ENCODE peak calls at places on chromosomes 7 and 10, in seven cellular contexts. J, C, Z, X, Y, L and I are unnamed samples. For H3K36me3, the result is how much of the 10 kb centered on the place peaks cover.

GRCh38 chr7:90825779-90826178 is 229.7 kb downstream of the CDK14 start:
- DNase-seq in J (no peak), C (no peak), Z (no peak), X (no peak), Y (no peak), L (no peak), I (no peak)

GRCh38 chr10:86254526-86255174 is 111.9 kb downstream of the GRID1 start:
- DNase-seq in J (no peak), C (no peak), Z (no peak), X (no peak), Y (no peak), L (no peak), I (no peak)

GRCh38 chr7:137038706-137039105 is 170.3 kb downstream of the CHRM2 start:
- DNase-seq in J (no peak), C (no peak), Z (no peak), X (no peak), Y (no peak), L (no peak), I (no peak)

GRCh38 chr7:44280993-44281721 is 44.2 kb downstream of the CAMK2B start:
- DNase-seq in J (peak), C (no peak), Z (no peak), X (peak), Y (peak), L (peak), I (peak)

GRCh38 chr7:3897430-3898385 is 596.7 kb downstream of the SDK1 start:
- DNase-seq in J (no peak), C (peak), Z (no peak), X (peak), Y (no peak), L (no peak), I (no peak)

GRCh38 chr10:132162021-132162531 is 24.7 kb upstream of the DPYSL4 start:
- DNase-seq in J (no peak), C (no peak), Z (no peak), X (no peak), Y (no peak), L (no peak), I (no peak)

GRCh38 chr7:114026486-114027089 is 107.8 kb upstream of the PPP1R3A start:
- DNase-seq in J (no peak), C (peak), Z (no peak), X (peak), Y (no peak), L (no peak), I (no peak)

GRCh38 chr7:13448243-13448642 is 541.2 kb downstream of the ETV1 start:
- DNase-seq in J (no peak), C (no peak), Z (no peak), X (no peak), Y (no peak), L (no peak), I (no peak)

GRCh38 chr10:5623081-5623748 is 43.2 kb downstream of the ASB13 start:
- DNase-seq in J (peak), C (peak), Z (peak), X (peak), Y (peak), L (peak), I (peak)

GRCh38 chr10:31315453-31315852 is 3.6 kb upstream of the ZEB1 start:
- DNase-seq in J (no peak), C (peak), Z (no peak), X (no peak), Y (no peak), L (no peak), I (no peak)

GRCh38 chr7:55550010-55550409 is 22.3 kb downstream of the VOPP1 start:
- DNase-seq in J (no peak), C (no peak), Z (no peak), X (no peak), Y (no peak), L (no peak), I (no peak)

GRCh38 chr10:87740232-87740631 is 77.8 kb downstream of the ATAD1 start:
- DNase-seq in J (no peak), C (no peak), Z (no peak), X (no peak), Y (no peak), L (no peak), I (no peak)

GRCh38 chr7:120741371-120742042 is 116.4 kb downstream of the TSPAN12 start:
- DNase-seq in J (no peak), C (no peak), Z (no peak), X (no peak), Y (no peak), L (no peak), I (no peak)

GRCh38 chr10:72333111-72334012 is 21.4 kb downstream of the DNAJB12 start:
- DNase-seq in J (no peak), C (no peak), Z (no peak), X (no peak), Y (peak), L (no peak), I (no peak)

GRCh38 chr10:60937784-60938654 is 6.0 kb downstream of the RHOBTB1 start:
- DNase-seq in J (no peak), C (peak), Z (no peak), X (no peak), Y (no peak), L (no peak), I (no peak)

GRCh38 chr10:110216942-110217341 is 9.5 kb downstream of the MXI1 start:
- DNase-seq in J (no peak), C (no peak), Z (no peak), X (no peak), Y (no peak), L (no peak), I (no peak)

GRCh38 chr10:83545901-83546391 is 593.4 kb upstream of the GHITM start:
- DNase-seq in J (peak), C (no peak), Z (no peak), X (no peak), Y (peak), L (no peak), I (no peak)

GRCh38 chr10:48946891-48947500 is 7.4 kb upstream of the LRRC18 start:
- DNase-seq in J (no peak), C (no peak), Z (no peak), X (no peak), Y (no peak), L (no peak), I (no peak)

GRCh38 chr10:47022311-47023131 is 111.3 kb downstream of the PTPN20 start:
- DNase-seq in J (no peak), C (no peak), Z (no peak), X (no peak), Y (no peak), L (no peak), I (peak)

GRCh38 chr10:126397640-126398382 is 9.5 kb upstream of the ADAM12 start:
- DNase-seq in J (no peak), C (peak), Z (no peak), X (no peak), Y (no peak), L (no peak), I (no peak)

GRCh38 chr7:108028111-108028510 is 25.1 kb upstream of the LAMB1 start:
- DNase-seq in J (no peak), C (no peak), Z (no peak), X (no peak), Y (no peak), L (no peak), I (no peak)
- H3K27ac ChIP-seq in J (no peak), C (no peak), Z (no peak), X (no peak), Y (no peak), L (no peak), I (no peak)

DNA sequence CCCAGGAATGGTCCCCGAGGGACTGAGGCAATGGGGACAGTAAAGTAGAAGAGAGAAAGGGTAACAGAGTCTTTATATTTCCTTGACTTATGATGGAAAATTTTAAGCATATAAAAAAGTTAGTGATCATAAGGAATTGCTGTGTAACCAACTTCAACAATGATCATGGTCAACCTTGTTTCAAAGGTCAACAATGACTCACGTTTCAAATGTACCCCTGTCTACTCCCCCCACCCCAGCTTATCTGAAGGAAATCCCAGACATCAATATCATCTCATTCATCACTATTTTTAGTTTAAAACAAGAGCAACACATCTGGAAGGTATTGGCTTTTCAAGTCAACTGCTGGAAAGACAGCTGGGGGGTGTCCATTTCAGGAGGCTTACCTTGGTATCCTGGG is 92.9 kb downstream of the SMURF1 start:
- DNase-seq in J (no peak), C (peak), Z (no peak), X (no peak), Y (no peak), L (no peak), I (no peak)
- H3K36me3 ChIP-seq in J (half or more), C (half or more), Z (half or more), X (under half), Y (half or more), L (under half), I (under half)

DNA sequence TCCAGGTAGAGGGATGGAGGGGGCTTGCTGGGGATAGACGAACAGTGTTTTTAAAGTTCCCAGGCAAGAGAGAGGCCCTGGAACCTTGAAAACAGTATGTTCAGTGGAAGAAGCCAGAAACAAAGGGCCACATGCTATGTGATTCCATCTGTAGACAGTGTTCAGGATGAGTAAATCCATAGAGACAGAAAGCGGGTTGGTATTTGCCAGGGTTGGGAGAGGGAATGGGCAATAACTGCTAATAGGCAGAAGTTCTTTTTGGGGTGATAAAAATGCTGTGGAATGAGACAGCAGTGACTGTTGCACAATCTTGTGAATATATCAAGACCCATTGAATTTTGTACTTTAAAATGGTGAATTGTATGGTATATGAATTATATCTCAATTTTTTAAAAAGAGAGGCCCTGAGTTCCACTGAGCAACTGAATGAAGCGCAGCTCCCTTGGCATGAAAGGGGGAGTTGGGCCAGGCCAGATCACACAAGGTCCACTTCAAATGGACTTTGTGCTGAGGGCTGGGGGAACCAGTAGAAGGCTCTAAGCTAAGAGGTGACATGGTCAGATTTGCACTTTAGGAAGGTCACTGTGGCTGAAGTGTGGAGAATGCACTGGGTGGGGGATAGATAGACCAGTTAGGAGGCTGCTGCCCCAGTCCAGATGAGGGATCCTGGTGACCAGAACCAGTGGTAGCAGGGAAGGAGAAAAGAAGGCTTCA is 34.0 kb downstream of the LEP start:
- DNase-seq in J (no peak), C (no peak), Z (no peak), X (no peak), Y (no peak), L (no peak), I (no peak)
- H3K4me3 ChIP-seq in J (no peak), C (no peak), Z (no peak), X (no peak), Y (no peak), L (no peak), I (no peak)

GRCh38 chr10:120541971-120542370 is 84.9 kb downstream of the PLPP4 start:
- DNase-seq in J (no peak), C (no peak), Z (no peak), X (no peak), Y (no peak), L (no peak), I (no peak)
- H3K27ac ChIP-seq in J (no peak), C (no peak), Z (no peak), X (no peak), Y (no peak), L (no peak), I (no peak)

DNA sequence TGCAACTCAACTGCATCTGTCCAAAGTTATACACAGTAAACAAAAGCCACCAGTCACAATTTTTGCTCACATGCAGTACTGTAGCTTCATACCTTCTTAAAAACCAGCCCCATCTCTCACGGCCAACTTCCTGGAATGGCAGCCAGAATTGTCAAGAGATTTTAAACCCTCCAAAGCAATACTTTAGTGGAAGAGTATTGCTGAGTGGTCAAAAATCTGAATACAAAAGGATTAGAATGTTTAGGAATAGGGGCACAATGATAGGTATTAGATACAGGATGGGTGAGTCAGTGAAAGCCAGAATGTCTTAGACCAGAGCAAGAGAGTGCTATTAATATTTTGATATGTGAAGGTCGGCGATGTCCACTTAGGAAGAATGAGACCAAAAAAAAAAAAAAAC is 193.9 kb downstream of the AGMO start:
- DNase-seq in J (no peak), C (no peak), Z (no peak), X (no peak), Y (no peak), L (no peak), I (no peak)
- H3K36me3 ChIP-seq in J (under half), C (under half), Z (under half), X (under half), Y (under half), L (under half), I (under half)

GRCh38 chr10:80160361-80161128 is 28.0 kb downstream of the PLAC9 start:
- DNase-seq in J (no peak), C (no peak), Z (no peak), X (no peak), Y (no peak), L (peak), I (no peak)

GRCh38 chr10:80158598-80159127 is 26.1 kb downstream of the PLAC9 start:
- DNase-seq in J (peak), C (peak), Z (peak), X (no peak), Y (peak), L (peak), I (peak)

GRCh38 chr10:80158126-80158525 is 25.6 kb downstream of the PLAC9 start:
- DNase-seq in J (no peak), C (no peak), Z (no peak), X (no peak), Y (no peak), L (peak), I (no peak)

GRCh38 chr10:80157561-80157960 is 25.0 kb downstream of the PLAC9 start:
- DNase-seq in J (no peak), C (no peak), Z (no peak), X (no peak), Y (no peak), L (peak), I (no peak)

GRCh38 chr10:80159166-80159888 is 26.8 kb downstream of the PLAC9 start:
- DNase-seq in J (no peak), C (no peak), Z (no peak), X (no peak), Y (no peak), L (peak), I (no peak)
- H3K4me3 ChIP-seq in J (no peak), C (no peak), Z (no peak), X (no peak), Y (peak), L (no peak), I (no peak)

GRCh38 chr7:74002474-74003017 is 25.4 kb upstream of the ELN start:
- DNase-seq in J (peak), C (peak), Z (no peak), X (no peak), Y (peak), L (peak), I (peak)

GRCh38 chr7:74001150-74001494 is 26.9 kb upstream of the ELN start:
- DNase-seq in J (no peak), C (no peak), Z (no peak), X (no peak), Y (no peak), L (peak), I (no peak)

GRCh38 chr7:74003609-74004008 is 24.4 kb upstream of the ELN start:
- DNase-seq in J (no peak), C (no peak), Z (no peak), X (no peak), Y (no peak), L (peak), I (no peak)

GRCh38 chr7:73999664-74000420 is 28.1 kb upstream of the ELN start:
- DNase-seq in J (no peak), C (peak), Z (no peak), X (no peak), Y (no peak), L (peak), I (peak)

DNA sequence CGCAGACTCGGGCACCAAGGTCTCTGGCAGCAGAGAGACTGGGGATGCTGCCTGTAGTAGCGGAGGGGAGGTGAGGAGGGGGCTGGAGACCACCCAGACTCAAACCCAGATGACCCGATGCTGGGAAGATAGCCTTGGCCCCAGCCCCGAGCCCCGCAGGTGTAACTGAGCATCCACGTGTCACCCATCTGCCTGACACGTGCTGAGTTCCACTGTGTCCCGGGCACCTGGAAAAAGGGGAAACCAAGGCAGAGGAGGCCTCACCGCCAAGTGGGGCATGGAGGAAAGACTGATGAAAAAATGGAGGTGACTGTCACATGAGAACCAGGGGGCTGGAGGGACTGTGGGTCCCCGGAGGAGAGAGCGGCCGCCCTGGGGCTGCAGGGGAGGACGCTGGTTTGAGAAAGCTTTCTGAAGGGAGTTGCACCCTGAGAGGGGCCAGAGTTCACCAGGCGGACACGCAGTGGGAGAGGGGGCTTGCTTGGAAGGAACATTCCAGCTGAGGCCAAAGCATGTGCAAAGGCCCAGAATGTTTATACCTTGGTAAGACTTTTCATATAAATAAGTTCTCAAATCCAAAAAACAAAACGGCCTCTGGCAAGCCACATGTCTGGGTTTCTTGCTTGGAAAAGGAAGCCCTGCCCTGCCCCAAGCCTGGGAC is 27.4 kb upstream of the ELN start:
- DNase-seq in J (no peak), C (no peak), Z (no peak), X (no peak), Y (no peak), L (no peak), I (no peak)
- H3K27ac ChIP-seq in J (peak), C (no peak), Z (peak), X (no peak), Y (no peak), L (peak), I (peak)